ENCODE peak calls at places on chromosomes 4 and X, in four cellular contexts. X, K, L and C are unnamed samples.

GRCh38 chrX:148389629-148390028 is 110.8 kb upstream of the AFF2 start:
- DNase-seq in X (no peak), K (no peak), L (no peak), C (no peak)

GRCh38 chrX:118644378-118644777 is 83.0 kb upstream of the IL13RA1 start:
- DNase-seq in X (peak), K (no peak), L (no peak), C (peak)

GRCh38 chrX:118420462-118420861 is 74.6 kb downstream of the WDR44 start:
- DNase-seq in X (no peak), K (no peak), L (no peak), C (no peak)

GRCh38 chrX:109601458-109601857 is 23.5 kb downstream of the KCNE5 start:
- DNase-seq in X (no peak), K (no peak), L (no peak), C (no peak)

GRCh38 chr4:160485071-160485687 is 1382.3 kb downstream of the RAPGEF2 start:
- DNase-seq in X (no peak), K (no peak), L (no peak), C (no peak)

GRCh38 chr4:173519130-173520101 is 10.6 kb downstream of the HAND2 start:
- DNase-seq in X (peak), K (no peak), L (peak), C (no peak)

GRCh38 chrX:86407371-86407770 is 259.1 kb downstream of the DACH2 start:
- DNase-seq in X (no peak), K (no peak), L (no peak), C (no peak)

GRCh38 chrX:20228245-20228644 is 38.5 kb downstream of the RPS6KA3 start:
- DNase-seq in X (no peak), K (no peak), L (no peak), C (no peak)

GRCh38 chrX:40402771-40403533 is 177.8 kb upstream of the ATP6AP2 start:
- DNase-seq in X (no peak), K (no peak), L (no peak), C (no peak)

GRCh38 chr4:88549815-88550214 is 26.2 kb upstream of the PYURF start:
- DNase-seq in X (no peak), K (no peak), L (no peak), C (no peak)

GRCh38 chrX:42422961-42423360 is 355.0 kb downstream of the PPP1R2C start:
- DNase-seq in X (no peak), K (no peak), L (no peak), C (no peak)

GRCh38 chr4:37847311-37847710 is 20.8 kb downstream of the PGM2 start:
- DNase-seq in X (no peak), K (no peak), L (no peak), C (no peak)

GRCh38 chrX:42704454-42704853 is 73.5 kb downstream of the PPP1R2C start:
- DNase-seq in X (no peak), K (no peak), L (no peak), C (no peak)

GRCh38 chr4:79604152-79604551 is 196.1 kb upstream of the GK2 start:
- DNase-seq in X (no peak), K (no peak), L (no peak), C (no peak)

GRCh38 chrX:41482153-41482850 is 35.2 kb downstream of the NYX start:
- DNase-seq in X (no peak), K (no peak), L (no peak), C (peak)

DNA sequence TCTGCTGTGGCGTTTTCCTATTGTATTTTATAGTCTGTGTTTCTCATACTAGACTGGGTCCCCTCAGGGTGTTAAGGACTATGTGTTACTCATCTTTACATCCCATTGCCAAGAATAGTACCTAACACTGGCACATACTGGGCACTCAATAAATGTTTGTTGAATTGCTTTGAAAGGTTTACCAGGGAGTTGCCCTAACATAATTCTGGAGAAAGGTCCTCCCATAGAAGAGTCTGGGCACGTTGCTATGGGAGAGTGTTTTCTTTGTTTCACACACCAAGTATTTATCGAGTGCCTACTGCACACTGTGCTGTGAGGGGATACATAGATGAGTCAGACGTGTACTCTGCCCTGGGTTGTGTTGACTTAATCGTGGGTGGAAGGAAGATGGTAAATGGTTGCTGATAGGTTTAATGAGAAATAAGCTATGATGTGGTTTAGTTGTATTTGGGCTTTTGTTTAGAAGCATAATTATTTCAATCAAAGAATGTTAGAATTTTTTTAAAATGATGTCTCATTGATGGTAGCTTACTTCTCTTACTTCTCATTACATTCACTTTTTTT is 42.9 kb downstream of the AFF1 start:
- DNase-seq in X (no peak), K (peak), L (no peak), C (peak)
- TF ChIP-seq TCF12 in X (no peak), K (no peak), L (no peak), C (no peak)

GRCh38 chr4:126710935-126711334 is 921.8 kb upstream of the INTU start:
- DNase-seq in X (no peak), K (no peak), L (no peak), C (no peak)

GRCh38 chr4:126705271-126705670 is 927.5 kb upstream of the INTU start:
- DNase-seq in X (no peak), K (no peak), L (no peak), C (no peak)

GRCh38 chr4:126702747-126703146 is 930.0 kb upstream of the INTU start:
- DNase-seq in X (no peak), K (no peak), L (no peak), C (no peak)

GRCh38 chr4:126708716-126709115 is 924.0 kb upstream of the INTU start:
- DNase-seq in X (no peak), K (no peak), L (no peak), C (no peak)
- TF ChIP-seq TCF12 in X (no peak), K (no peak), L (no peak), C (no peak)

DNA sequence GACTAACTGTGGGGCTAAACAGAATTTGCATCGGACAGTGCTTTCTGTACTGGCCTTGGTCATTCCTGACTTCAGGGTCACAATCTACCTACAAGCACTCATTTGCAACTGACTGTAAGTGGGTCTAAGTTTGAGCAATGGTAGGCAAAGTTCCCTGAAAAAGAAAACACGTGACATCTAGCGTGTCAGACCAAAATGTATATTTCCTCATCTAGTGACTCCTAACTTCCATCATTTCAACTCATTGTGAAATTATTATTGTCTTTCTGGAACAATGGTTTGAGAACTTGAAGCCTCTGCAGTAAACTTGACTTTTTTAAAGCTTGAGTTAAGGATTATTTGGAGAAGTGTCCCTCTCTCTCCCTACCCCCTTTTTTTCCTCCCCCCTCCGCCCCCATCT is 113.6 kb downstream of the MID1 start:
- DNase-seq in X (no peak), K (no peak), L (no peak), C (no peak)
- TF ChIP-seq TCF12 in X (no peak), K (no peak), L (no peak), C (no peak)

GRCh38 chr4:6263541-6264540 is 5.8 kb upstream of the WFS1 start:
- DNase-seq in X (peak), K (no peak), L (peak), C (peak)
- TF ChIP-seq TCF12 in X (no peak), K (no peak), L (no peak), C (no peak)